ENCODE peak calls at places on chromosomes 6 and 20, in six cellular contexts. C, V, A, G, M and X are unnamed samples.

GRCh38 chr20:9280654-9281053 is 211.8 kb downstream of the PLCB4 start:
- DNase-seq in G (no peak), C (peak), V (no peak), M (no peak), A (no peak), X (no peak)

GRCh38 chr6:135129139-135129867 is 51.8 kb upstream of the MYB start:
- DNase-seq in M (no peak), V (no peak), G (no peak), A (no peak), C (no peak), X (no peak)

GRCh38 chr6:30876039-30876730 is 8.1 kb upstream of the DDR1 start:
- DNase-seq in A (no peak), M (peak), V (no peak), C (peak), G (no peak), X (no peak)

GRCh38 chr6:169158182-169158573 is 95.5 kb downstream of the THBS2 start:
- DNase-seq in V (no peak), A (no peak), M (no peak), G (no peak), C (peak), X (no peak)

GRCh38 chr6:16764188-16764950 is 3.1 kb upstream of the ATXN1 start:
- DNase-seq in M (peak), V (no peak), G (no peak), A (no peak), C (peak), X (peak)

GRCh38 chr20:61683721-61684120 is 382.0 kb downstream of the TAF4 start:
- DNase-seq in A (no peak), M (no peak), C (no peak), G (no peak), V (no peak), X (no peak)

GRCh38 chr6:169045486-169045885 is 208.2 kb downstream of the THBS2 start:
- DNase-seq in A (no peak), V (no peak), C (no peak), G (no peak), M (no peak), X (no peak)

GRCh38 chr6:56642366-56643261 is at the start of gene DST:
- DNase-seq in V (no peak), A (no peak), G (no peak), C (peak), M (peak), X (no peak)

GRCh38 chr6:166619912-166620311 is 7.1 kb downstream of the RPS6KA2 start:
- DNase-seq in G (no peak), V (no peak), C (peak), M (peak), A (no peak), X (no peak)

GRCh38 chr6:166618251-166618650 is 8.8 kb downstream of the RPS6KA2 start:
- DNase-seq in G (no peak), V (no peak), C (no peak), A (no peak), M (no peak), X (no peak)

GRCh38 chr6:166621114-166621540 is 5.9 kb downstream of the RPS6KA2 start:
- DNase-seq in G (no peak), V (no peak), A (peak), C (no peak), M (no peak), X (peak)

GRCh38 chr6:166618866-166619761 is 7.9 kb downstream of the RPS6KA2 start:
- DNase-seq in V (no peak), C (peak), M (peak), A (no peak), G (no peak), X (no peak)

GRCh38 chr6:166620478-166621113 is 6.5 kb downstream of the RPS6KA2 start:
- DNase-seq in M (no peak), C (no peak), V (no peak), A (no peak), G (no peak), X (no peak)
- H3K4ac ChIP-seq in M (no peak), C (peak), V (no peak), A (no peak), G (no peak), X (no peak)

GRCh38 chr6:144336900-144337299 is 51.8 kb downstream of the UTRN start:
- DNase-seq in C (no peak), V (no peak), M (no peak), A (no peak), G (peak), X (no peak)
- H3K4ac ChIP-seq in C (no peak), V (no peak), M (no peak), A (peak), G (no peak), X (no peak)

DNA sequence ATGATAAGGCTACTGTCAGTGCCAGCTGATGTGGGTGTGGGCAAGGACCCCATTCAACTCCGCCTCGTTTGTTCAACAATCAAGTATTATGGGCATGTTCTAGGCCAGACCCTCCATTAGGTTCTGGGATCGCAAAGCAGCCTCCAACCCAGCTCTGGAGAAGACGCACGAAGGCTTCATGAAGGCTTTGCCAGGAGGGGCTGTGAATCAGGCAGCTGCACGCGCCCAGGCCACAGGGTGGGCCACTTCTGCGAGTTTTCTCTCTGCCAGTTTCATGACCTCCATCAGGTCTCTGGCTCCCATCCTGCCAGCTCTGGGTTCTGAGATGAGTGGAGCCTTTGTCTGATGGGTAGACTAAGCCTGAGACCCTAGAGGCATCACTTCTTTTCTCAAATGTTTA is 177.0 kb downstream of the MRPL14 start:
- DNase-seq in M (no peak), A (peak), G (peak), V (no peak), C (no peak), X (no peak)
- H3K4ac ChIP-seq in M (no peak), A (no peak), G (no peak), V (no peak), C (no peak), X (peak)

DNA sequence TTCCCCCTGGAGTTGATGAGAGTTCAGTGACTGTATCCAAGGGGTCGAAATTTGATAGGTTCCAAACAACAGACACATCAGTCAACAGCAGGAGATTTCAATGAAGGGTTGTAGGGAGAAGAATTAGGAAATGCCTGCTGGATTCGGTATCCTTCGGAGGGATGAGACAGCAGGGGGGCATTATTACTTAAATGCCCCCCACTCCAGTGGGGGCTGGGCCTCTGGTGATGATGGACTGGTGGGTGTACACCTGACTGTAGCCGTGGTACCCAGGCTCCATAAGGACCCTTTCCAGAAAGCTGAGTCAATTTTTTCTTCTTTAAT is 41.2 kb downstream of the ZMYND8 start:
- DNase-seq in A (no peak), G (no peak), M (peak), V (no peak), C (peak), X (peak)
- H3K4ac ChIP-seq in A (no peak), G (no peak), M (peak), V (no peak), C (peak), X (no peak)

GRCh38 chr20:53581444-53582311 is 12.0 kb downstream of the ZNF217 start:
- DNase-seq in G (no peak), V (no peak), C (no peak), M (no peak), A (no peak), X (no peak)
- H3K4ac ChIP-seq in G (no peak), V (no peak), C (no peak), M (no peak), A (no peak), X (no peak)

GRCh38 chr20:49278817-49279676 is 1.2 kb upstream of the ZNFX1 start:
- DNase-seq in M (peak), A (no peak), G (no peak), V (no peak), C (no peak), X (peak)
- H3K4ac ChIP-seq in M (peak), A (peak), G (peak), V (no peak), C (peak), X (peak)

GRCh38 chr6:165616116-165616515 is 46.9 kb downstream of the PDE10A start:
- DNase-seq in A (no peak), M (peak), C (peak), G (no peak), V (no peak), X (no peak)
- H3K4ac ChIP-seq in A (no peak), M (no peak), C (no peak), G (peak), V (no peak), X (no peak)